ENCODE peak calls at places on chromosomes 16 and 17, in five cellular contexts. T, Q, I, G and R are unnamed samples.

GRCh38 chr17:70166571-70166970 is 2.8 kb upstream of the KCNJ2 start:
- DNase-seq in T (no peak), Q (no peak), I (no peak), G (no peak), R (no peak)

GRCh38 chr17:7797976-7798375 is 36.0 kb upstream of the KDM6B start:
- DNase-seq in T (no peak), Q (no peak), I (no peak), G (no peak), R (no peak)

GRCh38 chr16:87794485-87795078 is 28.8 kb upstream of the KLHDC4 start:
- DNase-seq in T (no peak), Q (no peak), I (no peak), G (no peak), R (no peak)

GRCh38 chr17:41009301-41009760 is 403 bp upstream of the KRTAP3-1 start:
- DNase-seq in T (no peak), Q (no peak), I (no peak), G (no peak), R (no peak)

GRCh38 chr16:55411231-55411630 is 67.8 kb upstream of the MMP2 start:
- DNase-seq in T (no peak), Q (no peak), I (no peak), G (no peak), R (no peak)

GRCh38 chr16:66619534-66620418 is 15.3 kb downstream of the CMTM3 start:
- DNase-seq in T (no peak), Q (peak), I (no peak), G (no peak), R (peak)

GRCh38 chr17:40625311-40625710 is 22.3 kb downstream of the SMARCE1 start:
- DNase-seq in T (no peak), Q (no peak), I (no peak), G (no peak), R (no peak)

GRCh38 chr17:73420897-73421296 is 109.1 kb upstream of the CDC42EP4 start:
- DNase-seq in T (no peak), Q (peak), I (no peak), G (no peak), R (no peak)

GRCh38 chr17:66975614-66976378 is 11.3 kb downstream of the CACNG4 start:
- DNase-seq in T (peak), Q (no peak), I (peak), G (no peak), R (no peak)
- TF ChIP-seq CTCF in T (peak), Q (no peak), I (no peak), G (no peak), R (no peak)

DNA sequence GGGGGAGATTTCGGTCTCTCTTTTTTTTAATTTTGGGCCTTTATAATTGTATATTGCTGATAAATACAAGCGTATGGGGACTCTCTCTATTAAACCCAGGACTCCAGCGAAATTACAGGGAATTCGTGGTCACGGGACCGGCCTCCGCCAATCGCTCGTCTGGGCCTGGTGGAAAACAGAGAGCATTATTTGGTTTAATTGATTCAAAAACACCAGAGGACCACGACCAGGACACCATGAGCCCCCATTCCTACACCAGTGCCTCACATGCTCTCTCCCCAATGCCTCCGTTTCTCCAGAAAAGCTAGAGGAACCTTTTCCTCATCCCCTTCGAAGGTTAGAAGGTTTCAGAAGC is at the start of gene HOXB2:
- DNase-seq in T (no peak), Q (peak), I (no peak), G (no peak), R (peak)
- H3K4me3 ChIP-seq in T (peak), Q (peak), I (no peak), G (peak), R (peak)

DNA sequence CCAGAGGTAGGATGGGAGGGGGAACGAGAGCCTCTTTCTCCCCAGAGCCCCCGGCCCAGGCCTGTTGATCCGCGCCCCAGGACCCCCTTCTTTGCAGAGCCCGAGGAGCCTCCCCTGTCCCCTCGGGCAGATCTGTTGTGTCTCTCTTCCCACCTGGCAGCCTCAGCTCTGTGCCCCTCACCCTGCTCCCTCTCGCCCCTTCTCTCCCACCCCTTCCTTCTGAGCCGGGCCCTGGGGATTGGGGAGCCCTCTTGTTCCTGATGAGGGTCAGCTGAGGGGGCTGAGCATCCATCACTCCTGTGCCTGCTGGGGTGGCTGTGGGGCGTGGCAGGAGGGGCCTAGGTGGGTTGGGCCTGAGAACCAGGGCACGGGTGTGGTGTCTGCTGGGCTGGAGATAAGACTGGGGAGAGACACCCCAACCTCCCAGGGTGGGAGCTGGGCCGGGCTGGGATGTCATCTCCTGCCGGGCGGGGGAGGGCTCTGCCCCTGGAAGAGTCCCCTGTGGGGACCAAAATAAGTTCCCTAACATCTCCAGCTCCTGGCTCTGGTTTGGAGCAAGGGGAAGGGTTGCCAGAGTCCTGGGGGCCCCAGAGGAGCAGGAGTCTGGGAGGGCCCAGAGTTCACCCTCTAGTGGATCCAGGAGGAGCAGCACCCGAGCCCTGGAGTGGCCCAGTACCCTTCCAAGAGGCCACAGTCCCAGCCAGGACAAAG is 65.4 kb downstream of the MRC2 start:
- DNase-seq in T (no peak), Q (peak), I (no peak), G (no peak), R (no peak)
- TF ChIP-seq CTCF in T (no peak), Q (peak), I (no peak), G (no peak), R (peak)

GRCh38 chr17:45393477-45393876 is 39.2 kb downstream of the ARHGAP27 start:
- DNase-seq in T (no peak), Q (no peak), I (no peak), G (no peak), R (no peak)

GRCh38 chr17:45396496-45397205 is 36.0 kb downstream of the ARHGAP27 start:
- DNase-seq in T (no peak), Q (no peak), I (no peak), G (no peak), R (no peak)

GRCh38 chr17:45395569-45396415 is 36.9 kb downstream of the ARHGAP27 start:
- DNase-seq in T (no peak), Q (no peak), I (no peak), G (no peak), R (no peak)

GRCh38 chr17:45394001-45394912 is 38.4 kb downstream of the ARHGAP27 start:
- DNase-seq in T (no peak), Q (no peak), I (no peak), G (no peak), R (no peak)

DNA sequence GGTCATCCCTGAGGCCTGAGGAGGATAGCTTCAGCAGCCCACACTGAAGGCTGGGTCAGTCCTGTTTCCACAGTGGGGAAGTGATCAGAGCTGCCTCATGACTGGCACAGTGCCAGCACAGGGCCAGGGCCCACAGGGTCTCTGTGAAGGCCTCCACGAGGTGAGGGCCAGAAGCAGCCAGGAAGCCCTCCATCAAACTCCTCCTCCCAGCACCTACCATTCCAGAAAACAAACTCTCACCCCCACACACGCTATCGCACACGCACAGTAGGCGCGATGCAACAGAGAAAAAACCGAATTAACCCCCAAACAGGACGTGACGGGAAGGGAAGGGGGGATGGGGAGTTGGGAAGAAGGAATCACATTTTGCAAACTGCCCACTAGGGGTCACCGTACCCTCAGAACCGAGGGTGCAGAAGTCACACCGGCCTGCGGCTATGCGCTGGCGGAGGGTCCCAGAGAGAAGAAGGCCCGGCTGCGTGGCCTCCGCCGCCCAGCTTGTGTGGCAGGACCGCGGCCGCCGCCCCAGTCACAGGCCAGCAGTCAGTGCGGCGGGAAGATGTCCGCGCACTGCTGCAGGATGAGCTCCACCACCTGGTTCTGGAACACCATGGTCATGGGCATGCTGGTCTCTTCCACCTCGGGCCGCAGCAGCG is 37.6 kb downstream of the ARHGAP27 start:
- DNase-seq in T (no peak), Q (peak), I (peak), G (no peak), R (peak)
- H3K4me3 ChIP-seq in T (peak), Q (no peak), I (no peak), G (no peak), R (peak)

DNA sequence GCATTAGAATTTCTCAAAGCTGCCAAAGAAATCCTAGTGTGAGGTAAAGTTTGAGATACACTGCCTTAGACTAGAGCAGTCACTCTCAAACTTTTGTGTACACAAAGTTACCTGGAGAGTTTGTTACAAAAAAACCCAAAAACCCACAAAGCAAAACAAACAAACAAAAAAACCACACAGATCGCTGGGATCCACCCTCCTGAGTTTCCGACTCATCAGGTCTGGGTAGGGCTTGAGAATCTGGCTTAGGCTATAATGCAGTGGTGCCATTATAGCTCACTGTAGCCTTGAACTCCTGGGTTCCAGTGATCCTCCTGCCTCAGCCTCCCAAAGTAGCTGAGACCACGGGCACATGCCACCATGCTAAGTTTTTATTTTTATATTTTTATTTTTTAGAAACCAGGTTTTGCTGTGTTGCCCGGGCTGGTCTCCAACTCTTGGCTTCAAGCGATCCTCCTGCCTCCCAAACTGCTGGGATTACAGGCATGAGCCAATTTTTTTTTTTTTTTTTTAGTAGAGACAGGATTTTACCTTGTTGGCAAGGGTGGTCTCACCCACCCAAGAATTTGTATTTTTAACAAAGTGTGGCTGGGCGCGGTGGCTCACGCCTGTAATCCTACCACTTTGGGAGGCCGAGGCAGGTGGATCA is 22.3 kb upstream of the SMG1 start:
- DNase-seq in T (no peak), Q (no peak), I (no peak), G (no peak), R (no peak)
- TF ChIP-seq CTCF in T (no peak), Q (no peak), I (no peak), G (no peak), R (no peak)